ENCODE peak calls at places on chromosomes 12 and 14, in six cellular contexts. C, K, A, Q, T and Y are unnamed samples.

GRCh38 chr12:75971253-75971652 is 60.3 kb downstream of the PHLDA1 start:
- DNase-seq in C (no peak), K (no peak), A (no peak), Q (no peak), T (no peak), Y (no peak)

GRCh38 chr14:99596071-99596627 is 7.9 kb downstream of the CCDC85C start:
- DNase-seq in C (no peak), K (no peak), A (no peak), Q (no peak), T (no peak), Y (no peak)

GRCh38 chr14:97697772-97698171 is 900.6 kb downstream of the VRK1 start:
- DNase-seq in C (no peak), K (no peak), A (no peak), Q (no peak), T (no peak), Y (no peak)

GRCh38 chr12:123089631-123090353 is 61.1 kb downstream of the PITPNM2 start:
- DNase-seq in C (peak; percentile 68), K (no peak), A (no peak), Q (peak; percentile 99), T (no peak), Y (peak; percentile 96)

GRCh38 chr14:75254901-75255300 is 23.7 kb upstream of the FOS start:
- DNase-seq in C (no peak), K (no peak), A (no peak), Q (no peak), T (no peak), Y (peak; percentile 89)

GRCh38 chr12:48858043-48858442 is 6.1 kb upstream of the DDX23 start:
- DNase-seq in C (no peak), K (no peak), A (no peak), Q (no peak), T (no peak), Y (no peak)

GRCh38 chr14:77580964-77581505 is 35.4 kb downstream of the SPTLC2 start:
- DNase-seq in C (no peak), K (peak; percentile 36), A (no peak), Q (peak; percentile 89), T (no peak), Y (no peak)

GRCh38 chr12:111446044-111446581 is 40.4 kb downstream of the SH2B3 start:
- DNase-seq in C (no peak), K (no peak), A (peak; percentile 36), Q (peak; percentile 62), T (no peak), Y (no peak)

GRCh38 chr14:103501041-103501870 is 21.4 kb downstream of the CKB start:
- DNase-seq in C (no peak), K (no peak), A (no peak), Q (no peak), T (no peak), Y (no peak)

GRCh38 chr12:117377758-117378157 is 16.3 kb upstream of the NOS1 start:
- DNase-seq in C (no peak), K (no peak), A (no peak), Q (no peak), T (no peak), Y (no peak)

GRCh38 chr14:64209428-64210165 is 84.6 kb downstream of the ESR2 start:
- DNase-seq in C (peak; percentile 39), K (no peak), A (no peak), Q (peak; percentile 71), T (no peak), Y (no peak)

GRCh38 chr12:46497739-46498138 is 125.2 kb upstream of the SLC38A2 start:
- DNase-seq in C (no peak), K (no peak), A (no peak), Q (no peak), T (no peak), Y (no peak)

GRCh38 chr12:115983226-115983798 is 294.2 kb downstream of the MED13L start:
- DNase-seq in C (peak; percentile 16), K (no peak), A (no peak), Q (no peak), T (no peak), Y (no peak)

GRCh38 chr12:95625012-95625411 is 73.7 kb upstream of the USP44 start:
- DNase-seq in C (no peak), K (no peak), A (no peak), Q (no peak), T (no peak), Y (no peak)

GRCh38 chr12:65670775-65671174 is 153.5 kb upstream of the HMGA2 start:
- DNase-seq in C (no peak), K (no peak), A (no peak), Q (peak; percentile 65), T (no peak), Y (peak; percentile 96)

GRCh38 chr14:29310210-29310609 is 543.6 kb downstream of the FOXG1 start:
- DNase-seq in C (no peak), K (no peak), A (no peak), Q (no peak), T (no peak), Y (no peak)

GRCh38 chr12:127119600-127120140 is 1147.3 kb upstream of the TMEM132C start:
- DNase-seq in C (no peak), K (no peak), A (no peak), Q (no peak), T (no peak), Y (no peak)

GRCh38 chr12:72024613-72025012 is 86.0 kb downstream of the TPH2 start:
- DNase-seq in C (no peak), K (no peak), A (no peak), Q (no peak), T (no peak), Y (no peak)

GRCh38 chr12:62910549-62911169 is 24.3 kb downstream of the PPM1H start:
- DNase-seq in C (no peak), K (no peak), A (no peak), Q (no peak), T (no peak), Y (no peak)

GRCh38 chr12:51377099-51377984 is 13.9 kb downstream of the GALNT6 start:
- DNase-seq in C (no peak), K (no peak), A (peak; percentile 75), Q (no peak), T (no peak), Y (no peak)

GRCh38 chr12:50597200-50598195 is 92.7 kb downstream of the DIP2B start:
- DNase-seq in C (no peak), K (peak; percentile 27), A (no peak), Q (peak; percentile 93), T (no peak), Y (peak; percentile 63)

GRCh38 chr14:104394606-104394910 is 185.0 kb upstream of the C14orf180 start:
- DNase-seq in C (no peak), K (no peak), A (peak; percentile 9), Q (no peak), T (peak; percentile 11), Y (no peak)

GRCh38 chr12:26846419-26846818 is 13.4 kb upstream of the ITPR2 start:
- DNase-seq in C (no peak), K (no peak), A (no peak), Q (no peak), T (no peak), Y (no peak)

DNA sequence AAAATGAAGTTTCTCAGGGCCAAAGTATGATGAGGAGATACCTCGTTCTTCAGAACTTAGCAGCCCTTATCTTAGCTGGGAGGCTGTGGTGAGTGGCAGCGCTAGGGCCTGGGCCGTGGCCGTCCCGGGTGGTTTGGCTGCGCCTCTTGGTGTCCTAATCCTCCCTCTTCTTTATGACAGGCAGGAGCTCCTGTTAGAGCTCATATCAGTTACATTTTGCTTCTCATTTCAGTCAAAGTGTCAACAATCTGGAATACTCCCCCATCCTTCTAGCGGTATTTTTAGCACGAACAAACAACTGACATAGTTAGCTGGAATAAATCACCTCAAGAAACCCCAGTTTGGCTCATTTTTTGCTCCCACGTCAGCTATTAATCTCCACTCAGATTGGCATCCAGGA is 188.8 kb downstream of the TTC7B start:
- DNase-seq in C (no peak), K (no peak), A (no peak), Q (no peak), T (no peak), Y (no peak)
- H3K27ac ChIP-seq in C (no peak overlapping the region), K (no peak overlapping the region), A (peak overlapping the region; percentile 70), Q (no peak overlapping the region), T (peak overlapping the region; percentile 53), Y (no peak overlapping the region)

GRCh38 chr12:47745485-47746041 is 13.1 kb downstream of the RAPGEF3 start:
- DNase-seq in C (no peak), K (no peak), A (no peak), Q (no peak), T (no peak), Y (no peak)
- H3K27ac ChIP-seq in C (no peak overlapping the region), K (no peak overlapping the region), A (no peak overlapping the region), Q (no peak overlapping the region), T (no peak overlapping the region), Y (no peak overlapping the region)

GRCh38 chr12:68223067-68223747 is 2.4 kb downstream of the IL26 start:
- DNase-seq in C (peak; percentile 74), K (peak; percentile 71), A (peak; percentile 79), Q (peak; percentile 89), T (peak; percentile 84), Y (peak; percentile 45)

GRCh38 chr12:68222336-68222735 is 3.3 kb downstream of the IL26 start:
- DNase-seq in C (no peak), K (no peak), A (no peak), Q (peak; percentile 58), T (no peak), Y (no peak)

GRCh38 chr12:68224613-68225285 is 861 bp downstream of the IL26 start:
- DNase-seq in C (no peak), K (no peak), A (no peak), Q (peak; percentile 75), T (no peak), Y (peak; percentile 73)

GRCh38 chr12:68225576-68226476 is at the start of gene IL26:
- DNase-seq in C (no peak), K (no peak), A (no peak), Q (no peak), T (no peak), Y (no peak)

GRCh38 chr12:68221497-68221896 is 4.1 kb downstream of the IL26 start:
- DNase-seq in C (no peak), K (no peak), A (no peak), Q (no peak), T (no peak), Y (no peak)
- H3K27ac ChIP-seq in C (no peak overlapping the region), K (no peak overlapping the region), A (no peak overlapping the region), Q (no peak overlapping the region), T (no peak overlapping the region), Y (no peak overlapping the region)

DNA sequence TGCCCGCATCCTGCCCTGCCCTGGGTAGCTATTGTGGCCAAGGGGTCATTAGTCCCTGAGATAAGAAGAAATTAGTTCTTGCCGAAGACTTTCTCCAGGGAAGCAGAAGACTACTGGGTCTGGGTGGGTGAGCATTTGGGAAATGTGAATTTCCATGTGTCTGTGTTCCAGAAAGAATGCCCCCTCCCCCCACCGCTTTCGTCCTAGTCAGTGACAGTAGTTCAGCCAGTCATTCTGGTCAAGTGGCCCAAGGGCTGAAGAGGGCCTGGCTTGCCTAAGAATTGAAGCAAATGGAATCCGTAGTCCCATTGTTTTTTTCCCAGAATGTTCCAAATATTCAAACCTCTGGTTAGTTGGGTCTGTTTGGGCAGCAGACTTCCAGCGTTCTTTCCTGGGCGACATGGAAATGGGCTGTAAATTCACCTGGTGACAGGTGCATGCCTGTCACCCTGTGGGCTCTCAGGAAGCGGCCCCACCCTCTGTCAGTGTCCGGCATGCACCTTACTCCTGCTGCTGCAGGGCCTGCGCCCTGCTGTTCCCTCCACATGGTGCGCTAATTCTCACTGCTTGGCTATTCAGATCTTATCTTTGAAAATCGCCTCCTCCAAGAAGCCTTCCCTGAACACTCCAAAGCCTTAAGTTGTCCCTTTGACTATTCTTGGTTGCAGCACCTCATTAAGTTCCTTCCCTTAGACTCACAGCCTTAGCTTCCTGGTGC is 1.4 kb upstream of the RFLNA start:
- DNase-seq in C (no peak), K (no peak), A (no peak), Q (no peak), T (no peak), Y (no peak)
- H3K27ac ChIP-seq in C (no peak overlapping the region), K (no peak overlapping the region), A (no peak overlapping the region), Q (no peak overlapping the region), T (no peak overlapping the region), Y (no peak overlapping the region)